ENCODE peak calls at places on chromosomes 6 and 20, in five cellular contexts. Y is A549, G is GM12878, L is K562, I is HepG2. E is an unnamed sample.
A peak's percentile ranks its signal among the peaks of the same experiment; 100 is the strongest.

GRCh38 chr6:129501401-129502051 is 208.5 kb downstream of the ARHGAP18 start:
- DNase-seq in Y (peak; percentile 41), G (no peak), L (peak; percentile 76), I (peak; percentile 79), E (peak; percentile 34)

GRCh38 chr20:24761220-24762065 is 187.6 kb upstream of the CST7 start:
- DNase-seq in Y (no peak), G (no peak), L (no peak), I (no peak), E (no peak)

GRCh38 chr6:24394777-24395437 is 7.8 kb upstream of the MRS2 start:
- DNase-seq in Y (no peak), G (no peak), L (no peak), I (no peak), E (no peak)

GRCh38 chr6:110412258-110412839 is 3.0 kb downstream of the DDO start:
- DNase-seq in Y (no peak), G (no peak), L (no peak), I (no peak), E (no peak)

GRCh38 chr6:151630387-151630786 is 136.6 kb downstream of the CCDC170 start:
- DNase-seq in Y (no peak), G (no peak), L (no peak), I (no peak), E (no peak)

GRCh38 chr6:122374307-122374706 is 25.1 kb upstream of the HSF2 start:
- DNase-seq in Y (no peak), G (no peak), L (no peak), I (no peak), E (no peak)

GRCh38 chr20:61932199-61932592 is 133.5 kb downstream of the TAF4 start:
- DNase-seq in Y (no peak), G (no peak), L (no peak), I (no peak), E (no peak)

GRCh38 chr6:8389034-8389818 is 46.1 kb downstream of the SLC35B3 start:
- DNase-seq in Y (no peak), G (no peak), L (no peak), I (no peak), E (no peak)

GRCh38 chr20:60363698-60364097 is 405.5 kb downstream of the CDH26 start:
- DNase-seq in Y (no peak), G (no peak), L (no peak), I (no peak), E (no peak)

GRCh38 chr20:46998497-46999190 is 104.0 kb downstream of the EYA2 start:
- DNase-seq in Y (no peak), G (no peak), L (no peak), I (no peak), E (peak; percentile 71)

GRCh38 chr6:70811788-70812187 is 144.1 kb downstream of the SMAP1 start:
- DNase-seq in Y (peak; percentile 3), G (no peak), L (no peak), I (no peak), E (no peak)

GRCh38 chr20:1205802-1206201 is 2.5 kb downstream of the C20orf202 start:
- DNase-seq in Y (no peak), G (no peak), L (no peak), I (no peak), E (no peak)

GRCh38 chr20:21508230-21509078 is 5.4 kb downstream of the NKX2-2 start:
- DNase-seq in Y (no peak), G (no peak), L (no peak), I (no peak), E (peak; percentile 43)

GRCh38 chr20:33545763-33546162 is 55.9 kb downstream of the CBFA2T2 start:
- DNase-seq in Y (no peak), G (no peak), L (no peak), I (no peak), E (no peak)

GRCh38 chr6:126773122-126773805 is 345.2 kb upstream of the RSPO3 start:
- DNase-seq in Y (no peak), G (no peak), L (no peak), I (no peak), E (peak; percentile 45)

GRCh38 chr20:45890077-45890996 is 671 bp downstream of the NEURL2 start:
- DNase-seq in Y (peak; percentile 66), G (no peak), L (peak; percentile 19), I (peak; percentile 92), E (peak; percentile 92)

GRCh38 chr6:73639015-73639414 is 14.8 kb downstream of the SLC17A5 start:
- DNase-seq in Y (no peak), G (no peak), L (no peak), I (no peak), E (no peak)

GRCh38 chr6:73640179-73640750 is 13.5 kb downstream of the SLC17A5 start:
- DNase-seq in Y (no peak), G (no peak), L (no peak), I (no peak), E (no peak)

GRCh38 chr6:73636048-73636447 is 17.7 kb downstream of the SLC17A5 start:
- DNase-seq in Y (no peak), G (no peak), L (no peak), I (no peak), E (no peak)

GRCh38 chr6:73632346-73632745 is 21.4 kb downstream of the SLC17A5 start:
- DNase-seq in Y (no peak), G (no peak), L (no peak), I (no peak), E (no peak)

DNA sequence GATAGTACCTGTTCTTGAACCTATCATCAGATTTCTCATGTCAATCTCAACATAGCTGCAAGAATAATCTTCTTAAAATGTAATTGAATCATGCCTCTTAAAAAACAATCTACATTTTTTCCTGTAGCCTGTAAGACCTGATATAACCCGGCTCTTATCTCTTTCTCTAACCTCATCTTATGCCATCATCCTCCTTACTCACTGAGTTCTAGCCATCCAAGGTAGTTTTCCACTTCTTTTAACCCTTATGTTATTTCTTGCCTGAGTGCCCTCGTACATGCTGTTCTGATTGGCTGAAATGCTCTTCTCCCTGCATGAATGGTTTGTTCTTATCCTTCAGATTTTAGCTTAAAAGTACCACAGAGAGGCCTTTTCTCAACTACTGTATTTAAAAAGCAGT is 16.4 kb downstream of the SLC17A5 start:
- DNase-seq in Y (no peak), G (no peak), L (no peak), I (no peak), E (no peak)
- TF ChIP-seq JUNB in Y (no peak), G (no peak), L (no peak), I (no peak), E (no peak)

GRCh38 chr20:34985439-34986310 is 30.0 kb downstream of the MYH7B start:
- DNase-seq in Y (no peak), G (no peak), L (no peak), I (no peak), E (no peak)

GRCh38 chr20:34983089-34983820 is 27.6 kb downstream of the MYH7B start:
- DNase-seq in Y (no peak), G (no peak), L (no peak), I (no peak), E (no peak)

GRCh38 chr20:34982270-34983088 is 26.8 kb downstream of the MYH7B start:
- DNase-seq in Y (no peak), G (no peak), L (no peak), I (no peak), E (no peak)

GRCh38 chr20:34984756-34985261 is 29.1 kb downstream of the MYH7B start:
- DNase-seq in Y (no peak), G (no peak), L (no peak), I (no peak), E (no peak)

DNA sequence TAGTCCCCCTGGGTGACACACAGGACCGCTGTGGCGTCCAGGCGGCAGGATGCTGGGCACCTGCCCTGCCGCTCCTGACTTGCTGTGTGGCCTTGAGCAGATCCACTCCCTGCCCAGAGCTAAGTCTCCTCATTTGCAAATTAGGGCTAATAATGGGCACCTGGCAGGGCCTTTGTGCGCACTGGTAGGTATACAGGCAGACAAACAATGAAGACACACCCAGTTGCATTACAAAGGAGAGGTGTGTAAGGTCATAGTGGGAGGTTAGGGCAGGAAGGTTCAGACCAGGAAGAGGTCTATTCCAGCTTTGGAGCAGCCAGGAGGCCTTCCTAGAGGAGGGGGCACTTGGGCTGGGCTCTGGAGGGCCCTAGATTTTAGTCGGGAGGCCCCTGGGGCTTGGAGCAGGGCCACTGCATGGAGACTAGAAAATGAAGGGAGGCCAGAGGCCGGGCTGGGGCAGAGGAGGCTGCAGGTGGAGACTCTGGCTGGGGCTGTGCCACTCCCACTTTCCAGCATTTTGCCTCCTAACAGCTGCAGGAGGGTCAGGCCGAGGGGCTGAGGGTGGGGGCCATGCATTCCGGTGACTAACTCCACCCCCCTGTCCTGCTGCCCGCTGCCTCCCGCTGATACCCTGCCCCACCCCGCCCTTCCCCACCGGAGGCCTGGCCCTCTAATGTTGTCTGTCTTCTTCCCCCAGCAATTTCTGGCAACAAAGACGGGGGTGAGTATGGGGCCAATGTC is 28.5 kb downstream of the MYH7B start:
- DNase-seq in Y (no peak), G (no peak), L (no peak), I (no peak), E (peak; percentile 85)
- H3K4me1 ChIP-seq in Y (peaks cover 6% of the 10 kb centered on the region), G (no peaks in the 10 kb centered on the region), L (peaks cover 10% of the 10 kb centered on the region), I (peaks cover 20% of the 10 kb centered on the region), E (peaks cover 33% of the 10 kb centered on the region)

GRCh38 chr6:157033428-157034140 is 256.4 kb downstream of the ARID1B start:
- DNase-seq in Y (no peak), G (no peak), L (no peak), I (no peak), E (no peak)
- TF ChIP-seq CTCF in Y (no peak), G (no peak), L (no peak), I (no peak), E (no peak)

DNA sequence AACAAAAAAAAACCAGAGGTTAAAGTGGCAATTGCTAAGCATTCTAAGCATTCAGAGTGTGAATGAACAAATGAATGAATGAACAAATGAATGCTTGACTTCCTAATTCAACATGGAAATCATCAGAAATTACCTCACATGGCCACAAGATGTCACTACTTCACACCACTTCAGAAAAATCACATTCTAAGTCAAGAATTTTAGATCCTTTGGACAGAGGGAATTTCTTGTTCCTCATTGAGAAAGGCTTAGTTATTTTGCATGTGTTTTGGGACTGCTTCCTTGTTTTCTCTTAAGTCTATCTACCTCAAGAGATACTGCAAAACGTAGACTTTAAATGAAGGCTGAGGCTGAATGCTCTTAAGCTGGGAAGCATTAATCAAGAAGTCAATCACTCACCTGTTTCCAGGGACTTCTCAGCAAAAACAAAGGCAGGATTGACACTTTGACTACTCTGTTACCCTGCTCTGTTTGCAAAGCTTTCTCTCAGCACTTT is 120.2 kb downstream of the MBOAT1 start:
- DNase-seq in Y (peak; percentile 56), G (peak; percentile 17), L (peak; percentile 48), I (peak; percentile 57), E (peak; percentile 80)
- TF ChIP-seq JUNB in Y (no peak), G (no peak), L (no peak), I (no peak), E (no peak)

GRCh38 chr20:3898639-3899038 is 9.5 kb downstream of the PANK2 start:
- DNase-seq in Y (no peak), G (no peak), L (no peak), I (no peak), E (no peak)

GRCh38 chr20:3896302-3896701 is 7.1 kb downstream of the PANK2 start:
- DNase-seq in Y (no peak), G (no peak), L (no peak), I (no peak), E (no peak)

GRCh38 chr20:3900187-3900604 is 11.0 kb downstream of the PANK2 start:
- DNase-seq in Y (no peak), G (no peak), L (no peak), I (no peak), E (peak; percentile 13)

GRCh38 chr20:3894796-3895195 is 5.6 kb downstream of the PANK2 start:
- DNase-seq in Y (no peak), G (no peak), L (no peak), I (no peak), E (no peak)

GRCh38 chr20:3896853-3897252 is 7.7 kb downstream of the PANK2 start:
- DNase-seq in Y (no peak), G (no peak), L (no peak), I (no peak), E (no peak)
- H3K4me1 ChIP-seq in Y (peaks cover 88% of the 10 kb centered on the region), G (peaks cover 34% of the 10 kb centered on the region), L (peaks cover 20% of the 10 kb centered on the region), I (peaks cover 95% of the 10 kb centered on the region), E (peaks cover 43% of the 10 kb centered on the region)